ENCODE peak calls at places on chromosomes 3 and 15, in ten cellular contexts. One of them, this sample, is unnamed.

GRCh38 chr3:30643763-30644462 is 37.5 kb downstream of the TGFBR2 start:
- DNase-seq in PC-9: no peak
- DNase-seq in fibroblast of pulmonary artery: no peak
- DNase-seq in ovary: no peak
- DNase-seq in HFF-Myc: no peak
- DNase-seq in progenitor cell of endocrine pancreas: no peak
- DNase-seq in type B pancreatic cell: no peak
- DNase-seq in BE2C: no peak
- DNase-seq in NB4: peak; percentile 38
- DNase-seq in fibroblast of lung: no peak
- DNase-seq in this sample: no peak

GRCh38 chr3:72604287-72604686 is 244.0 kb downstream of the SHQ1 start:
- DNase-seq in ovary: no peak
- DNase-seq in fibroblast of pulmonary artery: no peak
- DNase-seq in BE2C: no peak
- DNase-seq in PC-9: no peak
- DNase-seq in NB4: no peak
- DNase-seq in type B pancreatic cell: no peak
- DNase-seq in fibroblast of lung: no peak
- DNase-seq in progenitor cell of endocrine pancreas: no peak
- DNase-seq in HFF-Myc: no peak
- DNase-seq in this sample: no peak

GRCh38 chr15:39413558-39413957 is 167.3 kb upstream of the THBS1 start:
- DNase-seq in PC-9: no peak
- DNase-seq in fibroblast of pulmonary artery: peak; percentile 22
- DNase-seq in BE2C: no peak
- DNase-seq in NB4: peak; percentile 50
- DNase-seq in type B pancreatic cell: no peak
- DNase-seq in ovary: no peak
- DNase-seq in HFF-Myc: no peak
- DNase-seq in progenitor cell of endocrine pancreas: no peak
- DNase-seq in fibroblast of lung: no peak
- DNase-seq in this sample: no peak

GRCh38 chr15:96331942-96332853 is 1.7 kb downstream of the NR2F2 start:
- DNase-seq in BE2C: peak; percentile 61
- DNase-seq in NB4: peak; percentile 89
- DNase-seq in PC-9: no peak
- DNase-seq in ovary: peak; percentile 48
- DNase-seq in progenitor cell of endocrine pancreas: no peak
- DNase-seq in fibroblast of lung: peak; percentile 44
- DNase-seq in HFF-Myc: no peak
- DNase-seq in fibroblast of pulmonary artery: peak; percentile 63
- DNase-seq in type B pancreatic cell: peak; percentile 70
- DNase-seq in this sample: peak; percentile 44

GRCh38 chr3:27357665-27358258 is 11.4 kb downstream of the NEK10 start:
- DNase-seq in fibroblast of pulmonary artery: peak; percentile 76
- DNase-seq in NB4: peak; percentile 75
- DNase-seq in fibroblast of lung: peak; percentile 70
- DNase-seq in BE2C: peak; percentile 43
- DNase-seq in PC-9: peak; percentile 29
- DNase-seq in type B pancreatic cell: no peak
- DNase-seq in HFF-Myc: peak; percentile 31
- DNase-seq in progenitor cell of endocrine pancreas: no peak
- DNase-seq in ovary: no peak
- DNase-seq in this sample: peak; percentile 67

GRCh38 chr3:143975549-143976152 is 4.0 kb downstream of the DIPK2A start:
- DNase-seq in BE2C: no peak
- DNase-seq in fibroblast of lung: peak; percentile 89
- DNase-seq in PC-9: no peak
- DNase-seq in ovary: no peak
- DNase-seq in NB4: peak; percentile 61
- DNase-seq in HFF-Myc: no peak
- DNase-seq in fibroblast of pulmonary artery: peak; percentile 88
- DNase-seq in type B pancreatic cell: no peak
- DNase-seq in progenitor cell of endocrine pancreas: no peak
- DNase-seq in this sample: peak; percentile 81

GRCh38 chr3:66991478-66991877 is 6.6 kb upstream of the KBTBD8 start:
- DNase-seq in PC-9: no peak
- DNase-seq in HFF-Myc: peak; percentile 29
- DNase-seq in fibroblast of pulmonary artery: peak; percentile 94
- DNase-seq in BE2C: no peak
- DNase-seq in fibroblast of lung: peak; percentile 93
- DNase-seq in ovary: no peak
- DNase-seq in progenitor cell of endocrine pancreas: no peak
- DNase-seq in type B pancreatic cell: no peak
- DNase-seq in NB4: peak; percentile 66
- DNase-seq in this sample: peak; percentile 69

GRCh38 chr3:71511037-71511436 is 72.5 kb downstream of the FOXP1 start:
- DNase-seq in progenitor cell of endocrine pancreas: no peak
- DNase-seq in NB4: peak; percentile 72
- DNase-seq in ovary: no peak
- DNase-seq in fibroblast of pulmonary artery: peak; percentile 68
- DNase-seq in BE2C: no peak
- DNase-seq in type B pancreatic cell: no peak
- DNase-seq in PC-9: no peak
- DNase-seq in fibroblast of lung: peak; percentile 64
- DNase-seq in HFF-Myc: no peak
- DNase-seq in this sample: peak; percentile 99

GRCh38 chr15:67967871-67968423 is 86.2 kb upstream of the PIAS1 start:
- DNase-seq in HFF-Myc: no peak
- DNase-seq in NB4: peak; percentile 34
- DNase-seq in PC-9: peak; percentile 43
- DNase-seq in fibroblast of lung: peak; percentile 45
- DNase-seq in BE2C: peak; percentile 89
- DNase-seq in type B pancreatic cell: peak; percentile 84
- DNase-seq in fibroblast of pulmonary artery: peak; percentile 61
- DNase-seq in ovary: peak; percentile 82
- DNase-seq in progenitor cell of endocrine pancreas: peak; percentile 52
- DNase-seq in this sample: peak; percentile 50

GRCh38 chr3:43211681-43212080 is 74.7 kb upstream of the SNRK start:
- DNase-seq in HFF-Myc: no peak
- DNase-seq in fibroblast of lung: no peak
- DNase-seq in type B pancreatic cell: no peak
- DNase-seq in PC-9: no peak
- DNase-seq in BE2C: no peak
- DNase-seq in progenitor cell of endocrine pancreas: no peak
- DNase-seq in ovary: no peak
- DNase-seq in fibroblast of pulmonary artery: no peak
- DNase-seq in NB4: no peak
- DNase-seq in this sample: no peak

GRCh38 chr3:156317457-156317856 is 197.1 kb downstream of the KCNAB1 start:
- DNase-seq in ovary: no peak
- DNase-seq in type B pancreatic cell: no peak
- DNase-seq in fibroblast of pulmonary artery: peak; percentile 63
- DNase-seq in HFF-Myc: peak; percentile 91
- DNase-seq in fibroblast of lung: peak; percentile 27
- DNase-seq in PC-9: no peak
- DNase-seq in NB4: peak; percentile 8
- DNase-seq in BE2C: no peak
- DNase-seq in progenitor cell of endocrine pancreas: no peak
- DNase-seq in this sample: peak; percentile 48

GRCh38 chr15:38455096-38455495 is 1.2 kb downstream of the FAM98B start:
- DNase-seq in NB4: peak; percentile 25
- DNase-seq in PC-9: no peak
- DNase-seq in progenitor cell of endocrine pancreas: no peak
- DNase-seq in ovary: no peak
- DNase-seq in fibroblast of lung: no peak
- DNase-seq in BE2C: no peak
- DNase-seq in type B pancreatic cell: no peak
- DNase-seq in HFF-Myc: no peak
- DNase-seq in fibroblast of pulmonary artery: peak; percentile 6
- DNase-seq in this sample: peak; percentile 5

GRCh38 chr3:132660056-132660744 is at the start of gene UBA5:
- DNase-seq in progenitor cell of endocrine pancreas: peak; percentile 24
- DNase-seq in HFF-Myc: peak; percentile 16
- DNase-seq in fibroblast of pulmonary artery: peak; percentile 70
- DNase-seq in ovary: peak; percentile 76
- DNase-seq in fibroblast of lung: peak; percentile 75
- DNase-seq in type B pancreatic cell: peak; percentile 72
- DNase-seq in PC-9: peak; percentile 70
- DNase-seq in NB4: peak; percentile 81
- DNase-seq in BE2C: peak; percentile 73
- DNase-seq in this sample: peak; percentile 76

GRCh38 chr15:48634934-48635333 is 10.6 kb downstream of the FBN1 start:
- DNase-seq in BE2C: no peak
- DNase-seq in type B pancreatic cell: no peak
- DNase-seq in fibroblast of lung: peak; percentile 60
- DNase-seq in PC-9: no peak
- DNase-seq in ovary: no peak
- DNase-seq in HFF-Myc: no peak
- DNase-seq in fibroblast of pulmonary artery: no peak
- DNase-seq in progenitor cell of endocrine pancreas: no peak
- DNase-seq in NB4: no peak
- DNase-seq in this sample: peak; percentile 59

GRCh38 chr3:36476274-36476942 is 96.1 kb downstream of the STAC start:
- DNase-seq in progenitor cell of endocrine pancreas: no peak
- DNase-seq in NB4: no peak
- DNase-seq in fibroblast of lung: no peak
- DNase-seq in BE2C: no peak
- DNase-seq in fibroblast of pulmonary artery: no peak
- DNase-seq in PC-9: peak; percentile 11
- DNase-seq in ovary: no peak
- DNase-seq in type B pancreatic cell: no peak
- DNase-seq in HFF-Myc: no peak
- DNase-seq in this sample: no peak

GRCh38 chr3:196063456-196063855 is 18.4 kb downstream of the TFRC start:
- DNase-seq in NB4: no peak
- DNase-seq in HFF-Myc: no peak
- DNase-seq in progenitor cell of endocrine pancreas: no peak
- DNase-seq in BE2C: no peak
- DNase-seq in PC-9: no peak
- DNase-seq in type B pancreatic cell: no peak
- DNase-seq in ovary: no peak
- DNase-seq in fibroblast of lung: peak; percentile 9
- DNase-seq in fibroblast of pulmonary artery: no peak
- DNase-seq in this sample: no peak

GRCh38 chr3:38054166-38054991 is 15.4 kb downstream of the DLEC1 start:
- DNase-seq in fibroblast of pulmonary artery: no peak
- DNase-seq in progenitor cell of endocrine pancreas: no peak
- DNase-seq in PC-9: no peak
- DNase-seq in fibroblast of lung: no peak
- DNase-seq in NB4: no peak
- DNase-seq in type B pancreatic cell: no peak
- DNase-seq in ovary: no peak
- DNase-seq in BE2C: no peak
- DNase-seq in HFF-Myc: no peak
- DNase-seq in this sample: peak; percentile 18
- TF ChIP-seq CTCF in fibroblast of pulmonary artery: no peak
- TF ChIP-seq CTCF in progenitor cell of endocrine pancreas: no peak
- TF ChIP-seq CTCF in PC-9: no peak
- TF ChIP-seq CTCF in fibroblast of lung: no peak
- TF ChIP-seq CTCF in NB4: no peak
- TF ChIP-seq CTCF in type B pancreatic cell: no peak
- TF ChIP-seq CTCF in ovary: no peak
- TF ChIP-seq CTCF in BE2C: no peak
- TF ChIP-seq CTCF in HFF-Myc: no peak
- TF ChIP-seq CTCF in this sample: no peak

GRCh38 chr3:154887869-154888268 is 192.2 kb upstream of the MME start:
- DNase-seq in HFF-Myc: no peak
- DNase-seq in BE2C: no peak
- DNase-seq in ovary: no peak
- DNase-seq in NB4: no peak
- DNase-seq in type B pancreatic cell: no peak
- DNase-seq in PC-9: no peak
- DNase-seq in fibroblast of pulmonary artery: no peak
- DNase-seq in fibroblast of lung: no peak
- DNase-seq in progenitor cell of endocrine pancreas: no peak
- DNase-seq in this sample: no peak
- TF ChIP-seq CTCF in HFF-Myc: no peak
- TF ChIP-seq CTCF in BE2C: no peak
- TF ChIP-seq CTCF in ovary: no peak
- TF ChIP-seq CTCF in NB4: no peak
- TF ChIP-seq CTCF in type B pancreatic cell: no peak
- TF ChIP-seq CTCF in PC-9: no peak
- TF ChIP-seq CTCF in fibroblast of pulmonary artery: no peak
- TF ChIP-seq CTCF in fibroblast of lung: no peak
- TF ChIP-seq CTCF in progenitor cell of endocrine pancreas: no peak
- TF ChIP-seq CTCF in this sample: no peak

DNA sequence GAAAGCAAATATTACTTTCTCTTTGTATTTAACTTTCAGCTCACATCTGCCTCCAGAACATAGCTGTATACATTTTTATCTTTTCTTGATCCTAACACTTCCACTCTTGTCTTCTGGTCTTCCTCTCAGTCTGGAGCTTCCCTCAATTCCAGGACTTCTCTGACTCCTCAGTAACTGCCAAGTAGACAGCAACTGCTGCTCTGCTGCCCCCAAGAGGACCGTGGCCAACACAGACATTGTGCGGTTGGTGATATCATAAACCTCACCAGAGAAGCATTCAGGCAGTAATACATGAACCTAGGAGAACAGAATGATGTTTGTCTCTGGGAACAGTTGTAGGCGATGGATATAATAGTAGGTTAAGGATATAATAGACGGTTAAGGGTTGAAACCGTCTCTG is 45.2 kb upstream of the FGF12 start:
- DNase-seq in BE2C: no peak
- DNase-seq in fibroblast of pulmonary artery: peak; percentile 39
- DNase-seq in PC-9: peak; percentile 53
- DNase-seq in progenitor cell of endocrine pancreas: no peak
- DNase-seq in HFF-Myc: no peak
- DNase-seq in fibroblast of lung: no peak
- DNase-seq in ovary: no peak
- DNase-seq in NB4: peak; percentile 20
- DNase-seq in type B pancreatic cell: no peak
- DNase-seq in this sample: peak; percentile 14
- TF ChIP-seq CTCF in BE2C: peak; percentile 30
- TF ChIP-seq CTCF in fibroblast of pulmonary artery: peak; percentile 58
- TF ChIP-seq CTCF in PC-9: peak; percentile 80
- TF ChIP-seq CTCF in progenitor cell of endocrine pancreas: peak; percentile 64
- TF ChIP-seq CTCF in HFF-Myc: peak; percentile 41
- TF ChIP-seq CTCF in fibroblast of lung: peak; percentile 19
- TF ChIP-seq CTCF in ovary: no peak
- TF ChIP-seq CTCF in NB4: peak; percentile 41
- TF ChIP-seq CTCF in type B pancreatic cell: peak; percentile 63
- TF ChIP-seq CTCF in this sample: peak; percentile 41

GRCh38 chr3:115438799-115439198 is 184.5 kb upstream of the GAP43 start:
- DNase-seq in fibroblast of pulmonary artery: no peak
- DNase-seq in type B pancreatic cell: no peak
- DNase-seq in HFF-Myc: no peak
- DNase-seq in ovary: no peak
- DNase-seq in progenitor cell of endocrine pancreas: no peak
- DNase-seq in NB4: no peak
- DNase-seq in BE2C: no peak
- DNase-seq in fibroblast of lung: no peak
- DNase-seq in PC-9: no peak
- DNase-seq in this sample: no peak

DNA sequence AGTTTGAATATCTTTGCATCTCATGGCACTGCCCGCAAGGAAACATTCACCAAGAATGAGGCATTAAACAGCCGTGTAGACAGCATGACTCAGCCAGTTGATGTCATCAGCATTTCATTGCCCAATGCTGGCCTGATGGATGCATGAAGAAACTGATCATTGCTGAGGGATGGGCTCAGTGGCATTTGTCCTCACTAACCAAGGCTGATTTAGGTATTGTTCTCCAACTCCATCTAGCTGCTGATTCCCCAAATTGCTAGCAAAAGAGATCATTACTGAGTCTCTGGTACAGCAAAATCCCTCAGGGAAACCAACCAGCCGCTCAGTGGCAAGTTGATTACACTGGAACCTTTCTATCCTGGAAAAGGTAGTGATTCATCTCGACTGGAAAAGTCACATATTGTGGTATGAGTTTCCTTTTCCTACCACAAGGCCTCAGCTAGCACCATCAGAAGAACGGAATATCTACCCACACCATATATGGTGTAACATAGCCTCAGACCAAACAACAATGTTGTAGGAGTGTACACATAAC is 186.5 kb upstream of the GAP43 start:
- DNase-seq in PC-9: peak; percentile 52
- DNase-seq in BE2C: peak; percentile 81
- DNase-seq in fibroblast of pulmonary artery: peak; percentile 97
- DNase-seq in type B pancreatic cell: no peak
- DNase-seq in fibroblast of lung: peak; percentile 94
- DNase-seq in NB4: peak; percentile 48
- DNase-seq in HFF-Myc: peak; percentile 81
- DNase-seq in progenitor cell of endocrine pancreas: no peak
- DNase-seq in ovary: no peak
- DNase-seq in this sample: peak; percentile 93
- TF ChIP-seq CTCF in PC-9: peak; percentile 35
- TF ChIP-seq CTCF in BE2C: peak; percentile 78
- TF ChIP-seq CTCF in fibroblast of pulmonary artery: peak; percentile 62
- TF ChIP-seq CTCF in type B pancreatic cell: no peak
- TF ChIP-seq CTCF in fibroblast of lung: peak; percentile 31
- TF ChIP-seq CTCF in NB4: peak; percentile 2
- TF ChIP-seq CTCF in HFF-Myc: peak; percentile 40
- TF ChIP-seq CTCF in progenitor cell of endocrine pancreas: no peak
- TF ChIP-seq CTCF in ovary: no peak
- TF ChIP-seq CTCF in this sample: peak; percentile 54